ENCODE peak calls at places on chromosomes 16 and 17, in four cellular contexts. One of them, this sample, is unnamed.

GRCh38 chr16:59296888-59297287 is 562.8 kb upstream of the GOT2 start:
- DNase-seq in fibroblast of mammary gland: no peak
- DNase-seq in mucosa of descending colon: no peak
- DNase-seq in HL-60: no peak
- DNase-seq in this sample: no peak

GRCh38 chr16:2471016-2471652 is at the start of gene NTN3:
- DNase-seq in fibroblast of mammary gland: no peak
- DNase-seq in mucosa of descending colon: peak; percentile 42
- DNase-seq in HL-60: no peak
- DNase-seq in this sample: no peak

GRCh38 chr16:24146523-24146922 is 109.6 kb upstream of the CACNG3 start:
- DNase-seq in fibroblast of mammary gland: no peak
- DNase-seq in mucosa of descending colon: no peak
- DNase-seq in HL-60: no peak
- DNase-seq in this sample: no peak

GRCh38 chr16:84411768-84412167 is 43.4 kb downstream of the ATP2C2 start:
- DNase-seq in fibroblast of mammary gland: no peak
- DNase-seq in mucosa of descending colon: no peak
- DNase-seq in HL-60: no peak
- DNase-seq in this sample: no peak

GRCh38 chr17:49522329-49522890 is 27.3 kb downstream of the NGFR start:
- DNase-seq in fibroblast of mammary gland: no peak
- DNase-seq in mucosa of descending colon: no peak
- DNase-seq in HL-60: no peak
- DNase-seq in this sample: no peak

GRCh38 chr16:51896013-51896412 is 650.9 kb downstream of the TOX3 start:
- DNase-seq in fibroblast of mammary gland: no peak
- DNase-seq in mucosa of descending colon: no peak
- DNase-seq in HL-60: no peak
- DNase-seq in this sample: no peak

GRCh38 chr16:80718480-80719220 is 85.7 kb downstream of the CDYL2 start:
- DNase-seq in fibroblast of mammary gland: peak; percentile 51
- DNase-seq in mucosa of descending colon: no peak
- DNase-seq in HL-60: no peak
- DNase-seq in this sample: no peak

GRCh38 chr16:78744099-78744498 is 644.6 kb downstream of the WWOX start:
- DNase-seq in fibroblast of mammary gland: no peak
- DNase-seq in mucosa of descending colon: no peak
- DNase-seq in HL-60: no peak
- DNase-seq in this sample: no peak

GRCh38 chr17:64331946-64332493 is 58.6 kb downstream of the PECAM1 start:
- DNase-seq in fibroblast of mammary gland: peak; percentile 45
- DNase-seq in mucosa of descending colon: no peak
- DNase-seq in HL-60: peak; percentile 94
- DNase-seq in this sample: no peak

GRCh38 chr16:48318630-48319029 is 66.6 kb downstream of the SIAH1 start:
- DNase-seq in fibroblast of mammary gland: peak; percentile 44
- DNase-seq in mucosa of descending colon: no peak
- DNase-seq in HL-60: peak; percentile 71
- DNase-seq in this sample: peak; percentile 8

GRCh38 chr17:47287068-47287467 is 33.4 kb downstream of the ITGB3 start:
- DNase-seq in fibroblast of mammary gland: no peak
- DNase-seq in mucosa of descending colon: no peak
- DNase-seq in HL-60: no peak
- DNase-seq in this sample: no peak

GRCh38 chr17:69654981-69655581 is 240.6 kb downstream of the MAP2K6 start:
- DNase-seq in fibroblast of mammary gland: peak; percentile 85
- DNase-seq in mucosa of descending colon: no peak
- DNase-seq in HL-60: no peak
- DNase-seq in this sample: no peak

GRCh38 chr17:80899402-80900268 is 92.0 kb upstream of the CHMP6 start:
- DNase-seq in fibroblast of mammary gland: peak; percentile 34
- DNase-seq in mucosa of descending colon: peak; percentile 51
- DNase-seq in HL-60: peak; percentile 54
- DNase-seq in this sample: no peak

GRCh38 chr17:81248649-81249048 is 9.5 kb downstream of the NDUFAF8 start:
- DNase-seq in fibroblast of mammary gland: no peak
- DNase-seq in mucosa of descending colon: no peak
- DNase-seq in HL-60: no peak
- DNase-seq in this sample: no peak

GRCh38 chr17:10121971-10122707 is 76.3 kb downstream of the GAS7 start:
- DNase-seq in fibroblast of mammary gland: peak; percentile 34
- DNase-seq in mucosa of descending colon: no peak
- DNase-seq in HL-60: no peak
- DNase-seq in this sample: no peak

GRCh38 chr17:78105101-78105500 is 23.5 kb downstream of the TMC6 start:
- DNase-seq in fibroblast of mammary gland: no peak
- DNase-seq in mucosa of descending colon: no peak
- DNase-seq in HL-60: no peak
- DNase-seq in this sample: no peak

GRCh38 chr17:19291646-19292376 is 54.6 kb downstream of the EPN2 start:
- DNase-seq in fibroblast of mammary gland: no peak
- DNase-seq in mucosa of descending colon: no peak
- DNase-seq in HL-60: no peak
- DNase-seq in this sample: no peak

GRCh38 chr17:39968731-39969130 is 5.9 kb downstream of the GSDMA start:
- DNase-seq in fibroblast of mammary gland: no peak
- DNase-seq in mucosa of descending colon: no peak
- DNase-seq in HL-60: no peak
- DNase-seq in this sample: no peak

GRCh38 chr16:5056347-5056746 is 9.4 kb downstream of the C16orf89 start:
- DNase-seq in fibroblast of mammary gland: peak; percentile 27
- DNase-seq in mucosa of descending colon: peak; percentile 62
- DNase-seq in HL-60: peak; percentile 53
- DNase-seq in this sample: no peak

GRCh38 chr16:18958621-18959578 is 24.8 kb upstream of the TMC7 start:
- DNase-seq in fibroblast of mammary gland: no peak
- DNase-seq in mucosa of descending colon: no peak
- DNase-seq in HL-60: no peak
- DNase-seq in this sample: no peak

GRCh38 chr16:23836404-23837291 is 865 bp downstream of the PRKCB start:
- DNase-seq in fibroblast of mammary gland: no peak
- DNase-seq in mucosa of descending colon: peak; percentile 54
- DNase-seq in HL-60: peak; percentile 73
- DNase-seq in this sample: no peak

GRCh38 chr16:53071748-53072301 is 17.0 kb downstream of the CHD9 start:
- DNase-seq in fibroblast of mammary gland: no peak
- DNase-seq in mucosa of descending colon: peak; percentile 50
- DNase-seq in HL-60: no peak
- DNase-seq in this sample: peak; percentile 42

GRCh38 chr16:48126801-48127644 is 28.8 kb downstream of the ABCC12 start:
- DNase-seq in fibroblast of mammary gland: peak; percentile 98
- DNase-seq in mucosa of descending colon: no peak
- DNase-seq in HL-60: no peak
- DNase-seq in this sample: no peak

GRCh38 chr17:16215273-16215964 is at the start of gene NCOR1:
- DNase-seq in fibroblast of mammary gland: peak; percentile 92
- DNase-seq in mucosa of descending colon: peak; percentile 95
- DNase-seq in HL-60: peak; percentile 84
- DNase-seq in this sample: peak; percentile 78

GRCh38 chr17:83096401-83097220 is 17.2 kb downstream of the METRNL start:
- DNase-seq in fibroblast of mammary gland: no peak
- DNase-seq in mucosa of descending colon: peak; percentile 66
- DNase-seq in HL-60: no peak
- DNase-seq in this sample: no peak

GRCh38 chr17:81119223-81120148 is 45.8 kb upstream of the PVALEF start:
- DNase-seq in fibroblast of mammary gland: peak; percentile 96
- DNase-seq in mucosa of descending colon: peak; percentile 86
- DNase-seq in HL-60: peak; percentile 57
- DNase-seq in this sample: peak; percentile 52

GRCh38 chr16:86566601-86566965 is at the start of gene FOXC2:
- DNase-seq in fibroblast of mammary gland: peak; percentile 94
- DNase-seq in mucosa of descending colon: peak; percentile 64
- DNase-seq in HL-60: no peak
- DNase-seq in this sample: no peak

GRCh38 chr16:86338403-86339115 is 171.8 kb upstream of the FOXF1 start:
- DNase-seq in fibroblast of mammary gland: no peak
- DNase-seq in mucosa of descending colon: no peak
- DNase-seq in HL-60: no peak
- DNase-seq in this sample: no peak

DNA sequence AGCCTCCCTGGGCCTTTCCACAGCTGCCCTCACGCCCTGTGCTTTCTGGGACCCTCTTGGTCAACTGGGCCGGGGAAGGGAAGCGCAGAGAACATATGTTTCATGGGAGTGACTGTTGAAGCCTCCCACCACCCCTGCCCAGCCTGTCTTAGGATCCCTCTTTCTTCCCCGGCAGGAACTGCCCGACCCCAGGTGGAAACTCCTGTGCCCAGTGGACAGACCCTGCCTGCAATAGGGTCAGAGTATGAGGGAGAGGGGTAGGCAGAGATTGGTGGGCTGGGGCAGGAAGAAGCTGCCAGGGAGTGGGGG is 10.5 kb downstream of the HEXIM2 start:
- DNase-seq in fibroblast of mammary gland: no peak
- DNase-seq in mucosa of descending colon: no peak
- DNase-seq in HL-60: no peak
- DNase-seq in this sample: no peak
- H3K4me3 ChIP-seq in fibroblast of mammary gland: no peak overlapping the region
- H3K4me3 ChIP-seq in mucosa of descending colon: no peak overlapping the region
- H3K4me3 ChIP-seq in HL-60: no peak overlapping the region
- H3K4me3 ChIP-seq in this sample: no peak overlapping the region

DNA sequence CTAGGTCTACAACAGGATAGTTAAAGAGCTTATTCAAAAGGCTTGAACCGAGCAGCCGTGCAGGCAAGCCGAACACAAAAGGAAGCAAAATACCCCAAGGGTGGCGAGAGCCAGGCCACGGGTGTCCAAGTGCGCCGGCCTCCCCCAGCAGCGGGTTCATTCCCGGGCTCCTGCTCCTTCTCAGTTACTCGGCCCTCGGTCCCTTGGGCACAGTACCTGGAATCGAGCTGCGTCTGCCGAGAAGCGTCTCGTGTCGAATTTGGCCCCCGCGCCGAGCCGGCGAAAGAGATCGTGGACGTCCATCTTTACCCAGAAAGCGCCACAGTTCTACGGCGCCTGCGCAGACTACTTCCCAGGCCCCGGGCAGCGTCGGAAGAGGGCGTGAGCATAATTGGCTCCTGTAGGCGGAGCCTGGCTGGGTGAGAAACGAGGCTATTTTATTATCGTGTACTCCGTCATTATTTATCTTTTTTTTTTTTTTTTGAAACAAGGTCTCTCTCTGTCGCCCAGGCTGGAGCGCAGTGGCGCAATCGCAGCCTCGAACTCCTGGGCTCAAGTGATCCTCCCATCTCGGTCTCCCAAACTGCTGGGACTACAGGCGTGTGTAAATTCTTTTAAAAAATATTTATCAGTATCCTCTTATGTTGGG is at the start of gene DDX52:
- DNase-seq in fibroblast of mammary gland: peak; percentile 85
- DNase-seq in mucosa of descending colon: peak; percentile 94
- DNase-seq in HL-60: peak; percentile 88
- DNase-seq in this sample: peak; percentile 65
- TF ChIP-seq CTCF in fibroblast of mammary gland: no peak
- TF ChIP-seq CTCF in mucosa of descending colon: no peak
- TF ChIP-seq CTCF in HL-60: no peak
- TF ChIP-seq CTCF in this sample: no peak

GRCh38 chr17:58156839-58157803 is 8.9 kb downstream of the OR4D1 start:
- DNase-seq in fibroblast of mammary gland: no peak
- DNase-seq in mucosa of descending colon: peak; percentile 46
- DNase-seq in HL-60: no peak
- DNase-seq in this sample: no peak
- H3K4me3 ChIP-seq in fibroblast of mammary gland: no peak overlapping the region
- H3K4me3 ChIP-seq in mucosa of descending colon: no peak overlapping the region
- H3K4me3 ChIP-seq in HL-60: peak overlapping the region; percentile 3
- H3K4me3 ChIP-seq in this sample: peak overlapping the region; percentile 23

GRCh38 chr16:56332464-56333079 is 92.8 kb downstream of the AMFR start:
- DNase-seq in fibroblast of mammary gland: peak; percentile 72
- DNase-seq in mucosa of descending colon: peak; percentile 71
- DNase-seq in HL-60: no peak
- DNase-seq in this sample: no peak
- TF ChIP-seq CTCF in fibroblast of mammary gland: peak; percentile 53
- TF ChIP-seq CTCF in mucosa of descending colon: no peak
- TF ChIP-seq CTCF in HL-60: no peak
- TF ChIP-seq CTCF in this sample: peak; percentile 21

GRCh38 chr17:65334391-65334790 is 197.2 kb downstream of the RGS9 start:
- DNase-seq in fibroblast of mammary gland: peak; percentile 14
- DNase-seq in mucosa of descending colon: no peak
- DNase-seq in HL-60: no peak
- DNase-seq in this sample: no peak
- H3K4me3 ChIP-seq in fibroblast of mammary gland: no peak overlapping the region
- H3K4me3 ChIP-seq in mucosa of descending colon: no peak overlapping the region
- H3K4me3 ChIP-seq in HL-60: no peak overlapping the region
- H3K4me3 ChIP-seq in this sample: no peak overlapping the region

GRCh38 chr16:81956213-81956948 is 54.9 kb downstream of the SDR42E1 start:
- DNase-seq in fibroblast of mammary gland: peak; percentile 49
- DNase-seq in mucosa of descending colon: no peak
- DNase-seq in HL-60: peak; percentile 90
- DNase-seq in this sample: no peak
- TF ChIP-seq CTCF in fibroblast of mammary gland: no peak
- TF ChIP-seq CTCF in mucosa of descending colon: no peak
- TF ChIP-seq CTCF in HL-60: no peak
- TF ChIP-seq CTCF in this sample: no peak

DNA sequence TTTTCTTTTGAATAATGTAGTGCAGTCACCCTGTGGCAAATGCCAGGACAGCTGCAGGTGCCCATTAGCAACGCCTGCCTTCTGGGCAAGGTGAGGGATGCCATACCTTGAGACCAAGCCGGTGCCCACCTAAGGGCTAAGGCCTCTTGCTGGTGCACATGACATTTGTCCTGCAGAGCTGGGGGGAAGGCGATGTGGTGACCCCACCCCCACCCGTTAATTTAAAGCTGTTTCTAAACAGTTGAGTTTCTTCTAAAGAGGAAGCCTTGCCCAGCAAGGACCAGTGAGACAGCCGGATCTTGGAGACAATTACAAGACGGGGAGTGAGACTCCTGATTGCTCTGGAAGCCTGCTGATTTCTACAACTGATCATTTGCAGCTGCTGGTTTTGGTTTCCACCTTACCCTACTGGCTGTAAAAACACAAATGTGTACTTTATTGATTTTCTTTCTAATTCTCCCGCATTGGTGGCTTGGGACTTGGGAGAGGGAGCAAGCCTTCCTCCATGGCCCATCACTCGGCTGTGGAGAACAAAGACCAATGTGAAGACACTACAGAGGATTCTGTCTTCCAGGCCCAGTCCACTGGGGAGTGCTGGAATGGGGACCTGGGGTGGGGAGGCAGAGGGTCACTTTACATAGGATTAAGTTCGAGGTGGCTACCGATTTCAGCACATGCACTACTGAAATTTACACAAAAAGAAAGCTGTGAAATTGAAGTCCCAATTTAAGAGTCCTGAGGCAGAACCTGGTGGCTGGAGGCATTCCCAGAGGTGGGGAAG is 2.7 kb downstream of the CDK5R1 start:
- DNase-seq in fibroblast of mammary gland: no peak
- DNase-seq in mucosa of descending colon: no peak
- DNase-seq in HL-60: no peak
- DNase-seq in this sample: no peak
- H3K4me3 ChIP-seq in fibroblast of mammary gland: no peak overlapping the region
- H3K4me3 ChIP-seq in mucosa of descending colon: no peak overlapping the region
- H3K4me3 ChIP-seq in HL-60: no peak overlapping the region
- H3K4me3 ChIP-seq in this sample: peak overlapping the region; percentile 94

This sample was measured in GM12864.